ENCODE peak calls at places on chromosomes 6 and 20, in five cellular contexts. X, Y, P, H and L are unnamed samples.

GRCh38 chr20:36573798-36574277 is 441 bp downstream of the TGIF2 start:
- DNase-seq in P (no peak), H (no peak), Y (no peak), X (no peak), L (no peak)

GRCh38 chr6:14401181-14401745 is 283.7 kb downstream of the CD83 start:
- DNase-seq in H (no peak), Y (no peak), X (no peak), P (no peak), L (no peak)

GRCh38 chr20:35698298-35699126 is 640 bp downstream of the NFS1 start:
- DNase-seq in P (no peak), H (no peak), X (peak), Y (no peak), L (no peak)

GRCh38 chr20:32859961-32860360 is 1.2 kb downstream of the EFCAB8 start:
- DNase-seq in Y (no peak), P (no peak), X (no peak), H (no peak), L (no peak)

GRCh38 chr6:7145269-7146078 is 37.7 kb downstream of the RREB1 start:
- DNase-seq in Y (no peak), P (no peak), X (peak), H (no peak), L (no peak)

GRCh38 chr6:89681983-89682564 is 43.5 kb upstream of the LYRM2 start:
- DNase-seq in X (no peak), H (no peak), Y (no peak), P (no peak), L (no peak)

GRCh38 chr6:15413558-15414257 is 167.8 kb downstream of the JARID2 start:
- DNase-seq in Y (no peak), H (peak), P (no peak), X (peak), L (no peak)

GRCh38 chr20:57450419-57450818 is 59.2 kb downstream of the RBM38 start:
- DNase-seq in Y (peak), H (peak), P (no peak), X (no peak), L (no peak)

GRCh38 chr6:158661156-158661555 is 11.3 kb downstream of the SYTL3 start:
- DNase-seq in H (no peak), Y (no peak), P (no peak), X (peak), L (no peak)

GRCh38 chr6:10801224-10801848 is 37.0 kb downstream of the MAK start:
- DNase-seq in Y (no peak), H (peak), X (peak), P (peak), L (peak)
- TF ChIP-seq CTCF in Y (peak), H (peak), X (peak), P (peak), L (no peak)

GRCh38 chr20:38115896-38116295 is 49.2 kb downstream of the TGM2 start:
- DNase-seq in P (no peak), X (no peak), Y (no peak), H (no peak), L (no peak)

GRCh38 chr20:38114353-38114791 is 50.7 kb downstream of the TGM2 start:
- DNase-seq in Y (no peak), H (peak), X (peak), P (no peak), L (no peak)

GRCh38 chr20:38116409-38117165 is 48.5 kb downstream of the TGM2 start:
- DNase-seq in X (peak), Y (no peak), P (no peak), H (no peak), L (no peak)

GRCh38 chr20:38113401-38114325 is 51.4 kb downstream of the TGM2 start:
- DNase-seq in X (peak), H (no peak), Y (no peak), P (no peak), L (no peak)

GRCh38 chr20:38115205-38115604 is 49.9 kb downstream of the TGM2 start:
- DNase-seq in X (no peak), P (no peak), H (no peak), Y (no peak), L (no peak)
- TF ChIP-seq CTCF in X (no peak), P (no peak), H (no peak), Y (no peak), L (no peak)

GRCh38 chr6:73857341-73857890 is 161.4 kb downstream of the CD109 start:
- DNase-seq in X (no peak), Y (no peak), H (no peak), P (no peak), L (no peak)
- TF ChIP-seq CTCF in X (no peak), Y (no peak), H (no peak), P (no peak), L (no peak)

GRCh38 chr6:139847322-139847797 is 472.9 kb upstream of the CITED2 start:
- DNase-seq in H (peak), X (no peak), Y (no peak), P (no peak), L (no peak)

GRCh38 chr6:139841794-139842215 is 467.4 kb upstream of the CITED2 start:
- DNase-seq in X (no peak), P (no peak), H (no peak), Y (no peak), L (no peak)

GRCh38 chr6:139844907-139845306 is 470.5 kb upstream of the CITED2 start:
- DNase-seq in Y (no peak), H (no peak), X (no peak), P (no peak), L (no peak)

GRCh38 chr6:139850512-139850911 is 476.1 kb upstream of the CITED2 start:
- DNase-seq in X (no peak), H (no peak), Y (no peak), P (no peak), L (no peak)

GRCh38 chr6:139846538-139847321 is 472.3 kb upstream of the CITED2 start:
- DNase-seq in H (no peak), P (no peak), X (no peak), Y (no peak), L (no peak)
- TF ChIP-seq CTCF in H (no peak), P (no peak), X (no peak), Y (no peak), L (no peak)

DNA sequence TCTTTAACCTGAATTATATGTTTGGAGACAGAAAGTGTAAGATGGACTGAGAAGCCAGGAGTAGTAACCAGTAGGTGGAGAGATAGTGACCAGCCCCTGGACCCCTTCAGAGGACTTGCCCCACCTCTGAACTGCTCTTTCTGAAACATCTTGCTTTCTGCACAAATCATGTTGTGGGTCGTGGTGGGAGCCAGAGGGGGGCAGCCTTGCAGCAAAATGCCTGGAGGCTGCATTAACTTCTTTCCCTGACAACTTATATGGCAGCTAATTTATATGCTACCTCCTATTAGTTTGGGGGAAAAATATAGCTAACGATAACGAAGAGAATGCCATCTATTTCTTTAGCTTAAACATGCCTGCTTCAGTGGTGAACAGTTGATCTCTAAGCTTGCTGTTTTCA is 859.8 kb downstream of the MAFB start:
- DNase-seq in H (no peak), Y (no peak), P (no peak), X (no peak), L (no peak)
- TF ChIP-seq CTCF in H (peak), Y (no peak), P (no peak), X (no peak), L (no peak)

GRCh38 chr6:33744895-33745546 is 1.7 kb downstream of the IP6K3 start:
- DNase-seq in P (no peak), X (no peak), H (no peak), Y (no peak), L (no peak)

GRCh38 chr6:33745558-33745957 is 1.1 kb downstream of the IP6K3 start:
- DNase-seq in H (no peak), Y (no peak), P (no peak), X (no peak), L (no peak)

GRCh38 chr6:33747823-33748222 is 1.1 kb upstream of the IP6K3 start:
- DNase-seq in X (no peak), P (no peak), H (no peak), Y (no peak), L (no peak)

GRCh38 chr6:33746651-33747100 is at the start of gene IP6K3:
- DNase-seq in X (no peak), H (no peak), Y (no peak), P (no peak), L (no peak)

GRCh38 chr6:33746036-33746600 is 587 bp downstream of the IP6K3 start:
- DNase-seq in H (no peak), P (no peak), X (peak), Y (peak), L (no peak)
- TF ChIP-seq CTCF in H (no peak), P (no peak), X (no peak), Y (no peak), L (no peak)

DNA sequence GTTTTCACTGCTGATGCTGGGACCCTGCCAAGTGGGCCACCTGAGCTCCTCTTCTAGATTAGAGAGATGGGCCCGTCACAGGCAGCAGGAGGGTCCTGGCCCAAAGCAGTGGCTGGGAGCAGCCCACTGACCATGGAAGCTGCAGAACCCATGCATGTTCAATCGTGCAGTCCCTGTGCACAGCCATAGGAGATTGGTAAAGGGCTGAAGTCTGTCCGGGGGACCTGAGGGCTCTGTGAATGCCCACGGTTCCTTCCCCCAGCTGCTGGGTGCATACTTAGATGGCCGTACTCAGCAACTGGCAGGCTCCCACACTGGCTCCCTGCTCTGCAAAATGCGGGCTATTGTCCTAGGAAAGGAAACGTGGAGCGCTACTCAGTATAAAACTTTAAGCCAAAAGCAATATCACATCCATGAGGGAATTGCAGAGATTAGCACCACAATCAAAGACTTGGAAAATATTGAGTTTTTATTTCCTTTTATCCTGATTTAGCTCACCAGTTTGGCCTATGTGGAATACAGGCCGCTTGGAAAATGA is 202.0 kb downstream of the WDR27 start:
- DNase-seq in X (no peak), P (no peak), H (peak), Y (no peak), L (no peak)
- TF ChIP-seq CTCF in X (no peak), P (no peak), H (no peak), Y (no peak), L (no peak)